ENCODE peak calls at places on chromosomes 1 and 21, in four cellular contexts. G, C, F and T are unnamed samples.

GRCh38 chr1:209674957-209675566 is at the start of gene G0S2:
- DNase-seq in G (no peak), C (peak), F (peak), T (no peak)

GRCh38 chr1:86537928-86538695 is 8.8 kb upstream of the CLCA4 start:
- DNase-seq in G (no peak), C (no peak), F (no peak), T (no peak)

GRCh38 chr1:185971688-185972087 is 237.5 kb downstream of the HMCN1 start:
- DNase-seq in G (no peak), C (no peak), F (no peak), T (no peak)

GRCh38 chr1:201883786-201884185 is 4.9 kb upstream of the SHISA4 start:
- DNase-seq in G (peak), C (peak), F (no peak), T (no peak)

GRCh38 chr1:111762332-111762731 is 6.6 kb downstream of the DDX20 start:
- DNase-seq in G (no peak), C (no peak), F (no peak), T (no peak)

GRCh38 chr1:9249534-9250335 is 15.2 kb downstream of the H6PD start:
- DNase-seq in G (peak), C (peak), F (peak), T (peak)

GRCh38 chr1:6688757-6689156 is 12.9 kb downstream of the DNAJC11 start:
- DNase-seq in G (no peak), C (no peak), F (no peak), T (no peak)

GRCh38 chr21:16424331-16424749 is 694.6 kb downstream of the USP25 start:
- DNase-seq in G (no peak), C (no peak), F (no peak), T (no peak)

GRCh38 chr1:163107655-163108054 is 38.5 kb downstream of the RGS4 start:
- DNase-seq in G (no peak), C (no peak), F (no peak), T (no peak)

GRCh38 chr1:205772607-205773032 is 2.7 kb downstream of the RAB29 start:
- DNase-seq in G (no peak), C (no peak), F (no peak), T (no peak)

GRCh38 chr21:30044447-30045064 is 104.8 kb upstream of the GRIK1 start:
- DNase-seq in G (no peak), C (no peak), F (no peak), T (no peak)

GRCh38 chr1:21496886-21497285 is 12.3 kb upstream of the ALPL start:
- DNase-seq in G (no peak), C (no peak), F (no peak), T (no peak)

GRCh38 chr1:48644190-48644930 is 132.3 kb downstream of the BEND5 start:
- DNase-seq in G (no peak), C (no peak), F (no peak), T (no peak)

GRCh38 chr1:59473813-59474212 is 176.9 kb downstream of the FGGY start:
- DNase-seq in G (no peak), C (no peak), F (no peak), T (no peak)

GRCh38 chr1:166905930-166906329 is 29.9 kb upstream of the TADA1 start:
- DNase-seq in G (no peak), C (no peak), F (no peak), T (no peak)

GRCh38 chr1:174982971-174983689 is 16.6 kb upstream of the CACYBP start:
- DNase-seq in G (no peak), C (no peak), F (no peak), T (no peak)

GRCh38 chr1:162144853-162145252 is 75.4 kb downstream of the NOS1AP start:
- DNase-seq in G (no peak), C (no peak), F (no peak), T (no peak)

GRCh38 chr21:46287541-46287940 is 1.4 kb downstream of the YBEY start:
- DNase-seq in G (no peak), C (no peak), F (no peak), T (no peak)

GRCh38 chr1:234125283-234125682 is 220.8 kb downstream of the SLC35F3 start:
- DNase-seq in G (no peak), C (no peak), F (no peak), T (peak)

GRCh38 chr1:6037338-6037762 is 8.3 kb upstream of the KCNAB2 start:
- DNase-seq in G (peak), C (no peak), F (no peak), T (peak)

GRCh38 chr1:10399487-10399917 is 638 bp downstream of the PGD start:
- DNase-seq in G (no peak), C (peak), F (peak), T (no peak)

GRCh38 chr1:51953079-51953478 is 37.4 kb downstream of the RAB3B start:
- DNase-seq in G (no peak), C (no peak), F (no peak), T (no peak)

GRCh38 chr1:219773775-219774174 is 154.6 kb downstream of the SLC30A10 start:
- DNase-seq in G (no peak), C (no peak), F (no peak), T (no peak)